ENCODE peak calls at places on chromosomes 11 and 22, in seven cellular contexts. P is left lung, M is astrocyte, V is astrocyte of the spinal cord, T is mucosa of descending colon, I is PC-3, R is AG04449. L is an unnamed sample.

GRCh38 chr11:120645639-120646038 is 134.1 kb downstream of the GRIK4 start:
- DNase-seq in I (no peak), V (peak; percentile 5), T (no peak), P (no peak), R (no peak), M (no peak), L (no peak)

GRCh38 chr22:24420977-24421343 is 6.4 kb upstream of the ADORA2A start:
- DNase-seq in P (no peak), V (no peak), R (no peak), T (no peak), M (no peak), I (no peak), L (no peak)

GRCh38 chr11:122983438-122984185 is 2.0 kb upstream of the BSX start:
- DNase-seq in V (no peak), P (no peak), M (no peak), I (no peak), T (no peak), R (no peak), L (no peak)

GRCh38 chr22:27133951-27134664 is 476.7 kb downstream of the MIAT start:
- DNase-seq in R (peak; percentile 63), M (peak; percentile 95), I (peak; percentile 43), P (no peak), V (peak; percentile 88), T (no peak), L (peak; percentile 83)

GRCh38 chr22:40567106-40567505 is 69.4 kb downstream of the MRTFA start:
- DNase-seq in I (peak; percentile 63), P (no peak), R (peak; percentile 17), M (peak; percentile 79), V (peak; percentile 51), T (no peak), L (no peak)

GRCh38 chr11:46120711-46121327 is 435 bp downstream of the PHF21A start:
- DNase-seq in V (peak; percentile 82), T (peak; percentile 63), P (no peak), I (no peak), R (peak; percentile 26), M (peak; percentile 82), L (no peak)

GRCh38 chr11:58286249-58286648 is 18.2 kb upstream of the OR10W1 start:
- DNase-seq in R (no peak), I (peak; percentile 66), T (no peak), P (no peak), V (peak; percentile 27), M (peak; percentile 25), L (peak; percentile 0)

GRCh38 chr22:41256898-41257260 is 16.1 kb upstream of the CHADL start:
- DNase-seq in M (peak; percentile 29), T (no peak), I (peak; percentile 53), P (no peak), V (peak; percentile 82), R (no peak), L (no peak)

GRCh38 chr11:74288911-74289310 is 22.5 kb downstream of the P4HA3 start:
- DNase-seq in I (no peak), M (peak; percentile 64), R (no peak), V (peak; percentile 27), P (no peak), T (no peak), L (no peak)

GRCh38 chr11:64566915-64567882 is 23.8 kb upstream of the SLC22A12 start:
- DNase-seq in V (no peak), T (no peak), P (peak; percentile 71), R (no peak), I (no peak), M (no peak), L (no peak)

GRCh38 chr11:115707180-115707905 is 203.1 kb upstream of the CADM1 start:
- DNase-seq in P (no peak), I (no peak), M (peak; percentile 66), R (no peak), T (no peak), V (peak; percentile 74), L (no peak)

GRCh38 chr11:6270584-6271246 is 11.1 kb downstream of the CCKBR start:
- DNase-seq in P (peak; percentile 80), M (no peak), V (no peak), I (no peak), R (no peak), T (no peak), L (no peak)

GRCh38 chr22:42062506-42063190 is 8.0 kb downstream of the NAGA start:
- DNase-seq in P (no peak), V (no peak), M (no peak), T (no peak), I (no peak), R (no peak), L (no peak)

GRCh38 chr11:47715082-47715669 is at the start of gene AGBL2:
- DNase-seq in R (no peak), V (peak; percentile 53), M (peak; percentile 44), P (peak; percentile 96), I (peak; percentile 32), T (peak; percentile 91), L (no peak)
- H3K4me3 ChIP-seq in R (peak within 1 kb of the TSS; percentile 81), V (peak within 1 kb of the TSS; percentile 69), M (peak within 1 kb of the TSS; percentile 70), P (peak within 1 kb of the TSS; percentile 71), I (peak within 1 kb of the TSS; percentile 63), T (peak within 1 kb of the TSS; percentile 77), L (peak within 1 kb of the TSS; percentile 80)

GRCh38 chr11:125381499-125381898 is 114.6 kb downstream of the FEZ1 start:
- DNase-seq in V (no peak), M (no peak), I (no peak), P (no peak), T (no peak), R (no peak), L (no peak)
- TF ChIP-seq CTCF in V (no peak), M (no peak), I (no peak), P (no peak), T (no peak), R (no peak), L (no peak)

GRCh38 chr11:128563942-128564641 is 23.3 kb downstream of the ETS1 start:
- DNase-seq in V (no peak), M (no peak), I (no peak), R (no peak), P (no peak), T (no peak), L (no peak)

GRCh38 chr11:128567130-128567529 is 20.2 kb downstream of the ETS1 start:
- DNase-seq in M (no peak), T (no peak), P (no peak), R (no peak), I (no peak), V (no peak), L (no peak)

GRCh38 chr11:128563308-128563707 is 24.1 kb downstream of the ETS1 start:
- DNase-seq in V (no peak), I (no peak), M (no peak), T (no peak), P (no peak), R (no peak), L (no peak)

GRCh38 chr11:128565881-128566280 is 21.5 kb downstream of the ETS1 start:
- DNase-seq in R (no peak), M (no peak), T (no peak), V (no peak), I (no peak), P (no peak), L (no peak)

GRCh38 chr11:128564642-128565245 is 22.6 kb downstream of the ETS1 start:
- DNase-seq in R (no peak), V (no peak), M (no peak), T (no peak), P (no peak), I (no peak), L (no peak)
- H3K4me3 ChIP-seq in R (no peak overlapping the region), V (no peak overlapping the region), M (no peak overlapping the region), T (no peak overlapping the region), P (no peak overlapping the region), I (no peak overlapping the region), L (no peak overlapping the region)

DNA sequence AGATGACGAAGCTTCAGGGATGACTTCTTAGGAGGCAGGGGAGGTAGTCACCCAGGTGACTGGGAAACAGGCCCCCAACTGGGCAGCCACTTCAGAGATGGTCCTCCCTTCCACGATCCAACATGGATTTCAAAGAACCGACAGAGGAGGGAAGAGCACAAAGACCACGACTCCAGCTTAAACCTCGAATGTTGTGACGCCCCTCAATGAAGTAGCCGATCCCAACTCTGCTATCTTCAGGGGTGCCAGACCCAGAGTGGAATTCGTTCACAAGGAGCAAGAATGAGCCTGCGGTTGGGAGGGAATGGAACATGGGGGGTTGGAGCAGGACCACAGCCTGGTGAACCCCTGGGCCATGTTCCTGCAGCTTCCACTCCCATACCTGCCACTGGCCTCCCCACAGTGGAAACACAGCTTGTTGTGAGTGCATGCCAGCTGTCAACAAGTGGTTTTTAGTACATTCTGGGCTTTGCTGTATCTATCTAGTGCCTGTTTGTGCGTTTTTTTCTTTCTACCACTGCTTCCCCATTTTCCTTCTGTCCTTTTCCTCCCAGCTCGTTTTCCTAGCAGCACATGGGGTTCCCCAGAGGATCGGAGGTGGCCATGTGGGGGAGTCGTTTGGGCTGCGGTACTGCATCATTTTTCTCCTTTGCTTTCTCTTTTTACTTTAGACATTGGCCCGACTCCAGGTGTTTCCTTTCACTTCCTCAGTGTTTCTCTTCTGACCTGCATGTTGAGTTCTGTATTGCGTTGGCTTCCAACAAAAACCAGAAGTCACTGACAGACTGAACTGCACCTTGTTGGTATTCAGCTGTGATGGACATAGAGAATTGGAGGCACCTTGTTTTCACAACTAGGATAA is 65.8 kb downstream of the MORC2 start:
- DNase-seq in P (no peak), R (no peak), T (peak; percentile 15), I (no peak), V (no peak), M (no peak), L (no peak)
- TF ChIP-seq CTCF in P (no peak), R (no peak), T (no peak), I (no peak), V (no peak), M (no peak), L (no peak)

GRCh38 chr11:86671386-86672006 is 920 bp downstream of the ME3 start:
- DNase-seq in R (no peak), I (peak; percentile 56), M (no peak), T (peak; percentile 83), V (peak; percentile 33), P (peak; percentile 88), L (no peak)
- H3K4me3 ChIP-seq in R (peak overlapping the region; percentile 70), I (peak overlapping the region; percentile 69), M (peak overlapping the region; percentile 81), T (peak overlapping the region; percentile 51), V (peak overlapping the region; percentile 64), P (peak overlapping the region; percentile 69), L (peak overlapping the region; percentile 66)

GRCh38 chr22:45090364-45090960 is 73.3 kb upstream of the NUP50 start:
- DNase-seq in I (peak; percentile 60), P (no peak), R (no peak), T (no peak), M (peak; percentile 42), V (peak; percentile 31), L (no peak)
- TF ChIP-seq CTCF in I (no peak), P (peak; percentile 11), R (no peak), T (no peak), M (peak; percentile 13), V (no peak), L (no peak)

DNA sequence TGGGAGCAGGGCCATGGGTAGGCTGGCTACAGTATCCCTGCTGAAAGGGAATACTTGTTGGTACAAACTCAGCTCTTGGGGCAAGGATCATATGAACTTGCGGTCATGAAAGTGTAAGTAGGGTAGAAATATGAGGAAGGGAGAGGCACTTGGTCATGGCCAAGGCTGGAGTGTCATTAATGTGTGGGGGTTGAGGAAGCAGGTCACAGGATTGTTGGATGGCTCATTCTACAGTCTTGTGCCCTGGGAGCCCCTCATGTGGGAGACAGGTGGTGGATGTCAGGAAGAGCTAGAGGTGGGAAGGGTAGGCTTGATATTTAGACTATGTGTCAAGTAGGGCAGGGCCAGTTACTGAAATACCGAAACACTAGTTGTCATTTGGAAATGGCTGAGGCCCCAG is 95.5 kb downstream of the RRM1 start:
- DNase-seq in T (no peak), P (no peak), V (no peak), I (no peak), R (no peak), M (no peak), L (no peak)
- H3K4me3 ChIP-seq in T (no peak overlapping the region), P (no peak overlapping the region), V (no peak overlapping the region), I (no peak overlapping the region), R (no peak overlapping the region), M (no peak overlapping the region), L (no peak overlapping the region)

GRCh38 chr22:31870890-31871289 is 73.4 kb upstream of the YWHAH start:
- DNase-seq in I (peak; percentile 91), P (no peak), V (peak; percentile 83), T (no peak), M (peak; percentile 62), R (peak; percentile 7), L (no peak)
- TF ChIP-seq CTCF in I (peak; percentile 57), P (no peak), V (peak; percentile 47), T (no peak), M (peak; percentile 36), R (peak; percentile 13), L (no peak)

L was measured in retinal pigment epithelial cell.